ENCODE peak calls at places on chromosomes 1 and 21, in six cellular contexts. One of them, this sample, is unnamed.

GRCh38 chr1:223712856-223713494 is 636 bp downstream of the CAPN2 start:
- DNase-seq in endodermal cell: peak
- DNase-seq in fibroblast of lung: no peak
- DNase-seq in mammary epithelial cell: no peak
- DNase-seq in lung: no peak
- DNase-seq in cardiac fibroblast: no peak
- DNase-seq in this sample: no peak

GRCh38 chr1:33126411-33127000 is 45.6 kb downstream of the AZIN2 start:
- DNase-seq in endodermal cell: peak
- DNase-seq in fibroblast of lung: no peak
- DNase-seq in mammary epithelial cell: no peak
- DNase-seq in lung: no peak
- DNase-seq in cardiac fibroblast: no peak
- DNase-seq in this sample: no peak

GRCh38 chr1:231059566-231060193 is 19.6 kb upstream of the FAM89A start:
- DNase-seq in endodermal cell: no peak
- DNase-seq in fibroblast of lung: peak
- DNase-seq in mammary epithelial cell: no peak
- DNase-seq in lung: no peak
- DNase-seq in cardiac fibroblast: no peak
- DNase-seq in this sample: peak

GRCh38 chr21:35252831-35253230 is 203.7 kb upstream of the RUNX1 start:
- DNase-seq in endodermal cell: no peak
- DNase-seq in fibroblast of lung: peak
- DNase-seq in mammary epithelial cell: no peak
- DNase-seq in lung: no peak
- DNase-seq in cardiac fibroblast: no peak
- DNase-seq in this sample: peak

GRCh38 chr21:31162827-31163226 is 124.6 kb upstream of the KRTAP19-8 start:
- DNase-seq in endodermal cell: no peak
- DNase-seq in fibroblast of lung: peak
- DNase-seq in mammary epithelial cell: no peak
- DNase-seq in lung: no peak
- DNase-seq in cardiac fibroblast: no peak
- DNase-seq in this sample: peak

GRCh38 chr1:32742132-32742947 is 39.8 kb upstream of the SYNC start:
- DNase-seq in endodermal cell: peak
- DNase-seq in fibroblast of lung: no peak
- DNase-seq in mammary epithelial cell: peak
- DNase-seq in lung: no peak
- DNase-seq in cardiac fibroblast: no peak
- DNase-seq in this sample: no peak

GRCh38 chr1:37430074-37430985 is 44.0 kb upstream of the ZC3H12A start:
- DNase-seq in endodermal cell: no peak
- DNase-seq in fibroblast of lung: no peak
- DNase-seq in mammary epithelial cell: no peak
- DNase-seq in lung: no peak
- DNase-seq in cardiac fibroblast: no peak
- DNase-seq in this sample: no peak

GRCh38 chr1:225476538-225476988 is 48.7 kb upstream of the LBR start:
- DNase-seq in endodermal cell: peak
- DNase-seq in fibroblast of lung: peak
- DNase-seq in mammary epithelial cell: no peak
- DNase-seq in lung: peak
- DNase-seq in cardiac fibroblast: no peak
- DNase-seq in this sample: no peak

GRCh38 chr1:233251321-233251720 is 44.2 kb downstream of the PCNX2 start:
- DNase-seq in endodermal cell: peak
- DNase-seq in fibroblast of lung: no peak
- DNase-seq in mammary epithelial cell: no peak
- DNase-seq in lung: no peak
- DNase-seq in cardiac fibroblast: no peak
- DNase-seq in this sample: no peak

GRCh38 chr1:42940851-42941639 is 17.6 kb downstream of the SLC2A1 start:
- DNase-seq in endodermal cell: peak
- DNase-seq in fibroblast of lung: peak
- DNase-seq in mammary epithelial cell: peak
- DNase-seq in lung: no peak
- DNase-seq in cardiac fibroblast: peak
- DNase-seq in this sample: peak

DNA sequence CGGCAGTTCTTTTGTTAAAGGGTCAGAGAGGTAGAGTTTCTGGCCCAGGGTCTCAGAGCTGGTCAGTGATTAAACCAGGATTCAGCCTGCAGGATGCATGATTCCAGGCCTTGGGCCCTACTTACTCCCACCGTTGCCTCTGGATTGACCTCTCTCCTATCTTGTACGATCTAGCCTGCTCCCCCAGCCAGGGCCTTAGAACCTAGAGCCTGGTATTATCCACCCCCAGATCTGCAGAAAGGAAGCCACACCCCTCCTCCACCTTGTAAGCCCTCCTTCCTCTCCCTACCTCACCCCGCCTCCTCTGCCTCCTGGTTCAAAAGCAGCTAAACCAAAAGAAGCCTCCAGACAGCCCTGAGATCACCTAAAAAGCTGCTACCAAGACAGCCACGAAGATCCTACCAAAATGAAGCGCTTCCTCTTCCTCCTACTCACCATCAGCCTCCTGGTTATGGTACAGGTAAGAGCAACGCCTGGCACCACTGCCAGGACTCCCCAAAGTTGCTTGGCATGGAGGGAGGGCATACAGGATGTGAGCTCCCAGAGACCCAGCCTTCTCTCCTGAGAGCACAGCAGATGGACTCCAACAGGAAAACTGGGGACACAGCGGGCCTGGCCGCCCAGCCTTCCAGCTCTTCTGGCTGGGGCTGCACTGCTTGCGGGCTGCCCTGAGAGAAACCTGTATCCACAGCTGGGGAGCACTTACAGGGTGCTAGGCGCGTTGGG is at the start of gene CD52:
- DNase-seq in endodermal cell: peak
- DNase-seq in fibroblast of lung: no peak
- DNase-seq in mammary epithelial cell: no peak
- DNase-seq in lung: no peak
- DNase-seq in cardiac fibroblast: no peak
- DNase-seq in this sample: no peak
- H3K4me3 ChIP-seq in endodermal cell: no peak
- H3K4me3 ChIP-seq in fibroblast of lung: no peak
- H3K4me3 ChIP-seq in mammary epithelial cell: no peak
- H3K4me3 ChIP-seq in lung: no peak
- H3K4me3 ChIP-seq in cardiac fibroblast: no peak
- H3K4me3 ChIP-seq in this sample: no peak

GRCh38 chr1:239792157-239792556 is 299.5 kb upstream of the FMN2 start:
- DNase-seq in endodermal cell: no peak
- DNase-seq in fibroblast of lung: no peak
- DNase-seq in mammary epithelial cell: no peak
- DNase-seq in lung: no peak
- DNase-seq in cardiac fibroblast: no peak
- DNase-seq in this sample: no peak
- TF ChIP-seq CTCF in endodermal cell: no peak
- TF ChIP-seq CTCF in fibroblast of lung: no peak
- TF ChIP-seq CTCF in mammary epithelial cell: no peak
- TF ChIP-seq CTCF in lung: no peak
- TF ChIP-seq CTCF in cardiac fibroblast: no peak
- TF ChIP-seq CTCF in this sample: no peak

DNA sequence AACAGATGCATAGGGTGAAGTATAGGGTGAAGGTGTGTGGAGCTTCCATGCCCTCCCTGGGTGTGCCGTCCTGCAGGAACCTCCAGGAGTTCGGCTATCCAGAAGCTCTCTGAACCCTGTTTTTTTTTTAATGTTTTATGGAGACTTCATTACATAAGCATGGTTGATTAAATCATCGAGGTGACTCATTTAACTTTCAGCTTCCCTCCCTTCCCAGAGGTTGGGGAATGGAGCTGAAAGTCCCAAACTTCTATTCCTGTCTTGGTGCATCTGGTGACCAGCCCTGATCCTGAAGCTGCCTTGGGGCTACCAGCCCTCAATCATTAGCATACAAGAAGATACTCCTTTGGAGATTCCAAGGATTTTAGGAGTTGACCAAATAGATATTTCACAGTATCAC is 9.4 kb downstream of the RRP15 start:
- DNase-seq in endodermal cell: no peak
- DNase-seq in fibroblast of lung: peak
- DNase-seq in mammary epithelial cell: peak
- DNase-seq in lung: no peak
- DNase-seq in cardiac fibroblast: no peak
- DNase-seq in this sample: no peak
- H3K4me3 ChIP-seq in endodermal cell: no peak
- H3K4me3 ChIP-seq in fibroblast of lung: no peak
- H3K4me3 ChIP-seq in mammary epithelial cell: no peak
- H3K4me3 ChIP-seq in lung: no peak
- H3K4me3 ChIP-seq in cardiac fibroblast: no peak
- H3K4me3 ChIP-seq in this sample: no peak

DNA sequence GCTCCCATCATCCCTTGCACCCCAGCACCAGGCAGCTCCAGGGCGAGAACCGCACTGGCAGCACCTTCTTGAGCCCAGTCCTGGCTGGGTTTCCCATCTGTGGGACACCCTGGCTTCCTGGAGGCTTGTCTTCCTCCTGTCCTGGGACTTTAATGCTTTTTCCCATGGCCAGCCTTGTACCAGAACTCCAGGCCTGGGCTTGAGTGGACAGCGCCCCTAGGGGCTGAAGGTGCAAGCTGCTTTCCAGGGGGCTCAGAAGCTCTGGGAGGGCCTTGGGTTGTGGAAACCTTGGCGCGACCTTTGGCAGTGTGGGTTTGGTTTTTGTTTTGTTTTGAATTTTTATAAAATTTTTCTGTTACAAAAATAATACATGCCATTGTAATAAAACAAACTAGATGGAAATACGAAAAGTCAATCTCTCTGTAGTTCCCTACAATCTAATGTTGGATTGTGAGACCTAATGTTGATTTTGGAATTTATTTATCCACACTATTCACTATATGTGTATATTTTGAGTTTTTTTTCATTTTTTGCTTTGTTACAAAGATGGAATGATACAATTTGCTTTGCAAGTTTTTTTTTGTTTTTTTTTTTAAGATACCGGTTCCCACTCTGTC is 33.8 kb upstream of the RPL11 start:
- DNase-seq in endodermal cell: peak
- DNase-seq in fibroblast of lung: peak
- DNase-seq in mammary epithelial cell: peak
- DNase-seq in lung: peak
- DNase-seq in cardiac fibroblast: peak
- DNase-seq in this sample: peak
- TF ChIP-seq CTCF in endodermal cell: peak
- TF ChIP-seq CTCF in fibroblast of lung: peak
- TF ChIP-seq CTCF in mammary epithelial cell: peak
- TF ChIP-seq CTCF in lung: peak
- TF ChIP-seq CTCF in cardiac fibroblast: peak
- TF ChIP-seq CTCF in this sample: peak

DNA sequence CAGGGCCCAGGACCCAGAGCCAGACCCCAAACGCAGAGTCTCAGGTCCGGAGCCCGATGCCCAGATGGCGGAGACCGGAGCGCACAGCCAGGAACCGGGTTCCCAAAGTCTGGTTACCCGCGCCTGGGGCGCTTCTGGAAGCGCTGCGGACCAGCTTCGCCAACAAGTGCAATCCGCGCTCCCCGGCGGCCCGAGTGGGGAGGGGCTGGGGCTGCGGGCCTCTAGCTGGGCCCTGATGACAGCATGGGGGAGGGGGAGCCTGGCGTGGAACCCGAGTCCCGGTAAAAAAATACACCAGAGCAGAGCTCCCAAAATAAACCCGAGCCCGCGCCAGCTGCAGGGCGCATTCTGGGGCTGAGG is 494 bp downstream of the NT5C1A start:
- DNase-seq in endodermal cell: peak
- DNase-seq in fibroblast of lung: no peak
- DNase-seq in mammary epithelial cell: no peak
- DNase-seq in lung: no peak
- DNase-seq in cardiac fibroblast: no peak
- DNase-seq in this sample: no peak
- H3K4me3 ChIP-seq in endodermal cell: peak
- H3K4me3 ChIP-seq in fibroblast of lung: no peak
- H3K4me3 ChIP-seq in mammary epithelial cell: peak
- H3K4me3 ChIP-seq in lung: no peak
- H3K4me3 ChIP-seq in cardiac fibroblast: peak
- H3K4me3 ChIP-seq in this sample: no peak

GRCh38 chr1:29695809-29696208 is 459.5 kb downstream of the PTPRU start:
- DNase-seq in endodermal cell: no peak
- DNase-seq in fibroblast of lung: no peak
- DNase-seq in mammary epithelial cell: no peak
- DNase-seq in lung: no peak
- DNase-seq in cardiac fibroblast: no peak
- DNase-seq in this sample: no peak

GRCh38 chr1:29697391-29697780 is 461.1 kb downstream of the PTPRU start:
- DNase-seq in endodermal cell: no peak
- DNase-seq in fibroblast of lung: no peak
- DNase-seq in mammary epithelial cell: no peak
- DNase-seq in lung: no peak
- DNase-seq in cardiac fibroblast: no peak
- DNase-seq in this sample: no peak

GRCh38 chr1:29696656-29697390 is 460.5 kb downstream of the PTPRU start:
- DNase-seq in endodermal cell: no peak
- DNase-seq in fibroblast of lung: no peak
- DNase-seq in mammary epithelial cell: no peak
- DNase-seq in lung: no peak
- DNase-seq in cardiac fibroblast: no peak
- DNase-seq in this sample: no peak

GRCh38 chr1:29698626-29699025 is 462.3 kb downstream of the PTPRU start:
- DNase-seq in endodermal cell: no peak
- DNase-seq in fibroblast of lung: no peak
- DNase-seq in mammary epithelial cell: no peak
- DNase-seq in lung: no peak
- DNase-seq in cardiac fibroblast: no peak
- DNase-seq in this sample: no peak

GRCh38 chr1:29698033-29698432 is 461.7 kb downstream of the PTPRU start:
- DNase-seq in endodermal cell: peak
- DNase-seq in fibroblast of lung: peak
- DNase-seq in mammary epithelial cell: peak
- DNase-seq in lung: no peak
- DNase-seq in cardiac fibroblast: peak
- DNase-seq in this sample: peak
- TF ChIP-seq CTCF in endodermal cell: peak
- TF ChIP-seq CTCF in fibroblast of lung: peak
- TF ChIP-seq CTCF in mammary epithelial cell: peak
- TF ChIP-seq CTCF in lung: no peak
- TF ChIP-seq CTCF in cardiac fibroblast: peak
- TF ChIP-seq CTCF in this sample: peak

GRCh38 chr1:24931481-24932221 is 1.6 kb upstream of the RUNX3 start:
- DNase-seq in endodermal cell: peak
- DNase-seq in fibroblast of lung: no peak
- DNase-seq in mammary epithelial cell: no peak
- DNase-seq in lung: no peak
- DNase-seq in cardiac fibroblast: no peak
- DNase-seq in this sample: no peak
- H3K4me3 ChIP-seq in endodermal cell: peak
- H3K4me3 ChIP-seq in fibroblast of lung: no peak
- H3K4me3 ChIP-seq in mammary epithelial cell: no peak
- H3K4me3 ChIP-seq in lung: no peak
- H3K4me3 ChIP-seq in cardiac fibroblast: peak
- H3K4me3 ChIP-seq in this sample: no peak

This sample was measured in astrocyte of the spinal cord.